ENCODE peak calls at places on chromosomes 2 and 18, in six cellular contexts. I is RKO, H is fibroblast of pulmonary artery, T is OCI-LY7, R is germinal center, Z is ascending aorta. A is an unnamed sample.

GRCh38 chr2:71844967-71845366 is 302.7 kb downstream of the CYP26B1 start:
- DNase-seq in R (no peak), I (no peak), Z (no peak), H (no peak), T (no peak), A (no peak)

GRCh38 chr2:216698895-216699294 is 3.5 kb upstream of the IGFBP5 start:
- DNase-seq in Z (no peak), H (peak; percentile 75), T (peak; percentile 42), I (peak; percentile 73), R (no peak), A (peak; percentile 64)

GRCh38 chr2:5007596-5007995 is 684.6 kb upstream of the SOX11 start:
- DNase-seq in H (no peak), R (no peak), I (no peak), Z (no peak), T (no peak), A (no peak)

GRCh38 chr18:77093067-77093430 is 39.5 kb downstream of the MBP start:
- DNase-seq in I (no peak), Z (no peak), T (no peak), R (no peak), H (no peak), A (no peak)

GRCh38 chr18:6414118-6414722 is 491 bp downstream of the L3MBTL4 start:
- DNase-seq in I (no peak), R (peak; percentile 61), H (no peak), T (no peak), Z (peak; percentile 73), A (peak; percentile 23)

GRCh38 chr2:118969734-118970395 is 27.9 kb downstream of the MARCO start:
- DNase-seq in Z (no peak), R (no peak), I (no peak), T (no peak), H (no peak), A (no peak)

GRCh38 chr2:127810156-127810636 is 775 bp downstream of the WDR33 start:
- DNase-seq in Z (no peak), R (no peak), T (no peak), I (peak; percentile 64), H (peak; percentile 8), A (peak; percentile 8)

GRCh38 chr2:240397542-240397916 is 37.9 kb upstream of the GPC1 start:
- DNase-seq in R (no peak), H (no peak), Z (peak; percentile 25), T (no peak), I (no peak), A (no peak)

GRCh38 chr2:16442971-16443370 is 222.7 kb downstream of the CYRIA start:
- DNase-seq in R (no peak), Z (no peak), I (no peak), H (no peak), T (peak; percentile 1), A (no peak)

GRCh38 chr2:17482651-17483050 is 35.6 kb downstream of the RAD51AP2 start:
- DNase-seq in T (no peak), R (no peak), Z (no peak), H (no peak), I (no peak), A (no peak)

GRCh38 chr2:151665959-151666358 is 68.3 kb downstream of the NEB start:
- DNase-seq in H (no peak), Z (no peak), I (no peak), R (no peak), T (no peak), A (no peak)

GRCh38 chr2:158042666-158043065 is 59.0 kb upstream of the UPP2 start:
- DNase-seq in T (no peak), R (no peak), H (no peak), I (no peak), Z (no peak), A (no peak)